ENCODE peak calls at places on chromosomes 7 and 10, in ten cellular contexts. K, C, W, N, S, I, X, T, V and Z are unnamed samples.

GRCh38 chr10:112295853-112296830 is 12.9 kb downstream of the TECTB start:
- DNase-seq in S (peak), W (no peak), V (no peak), C (no peak), X (no peak), I (no peak), N (peak), K (peak), T (no peak), Z (no peak)

GRCh38 chr10:111004016-111004415 is 72.8 kb upstream of the ADRA2A start:
- DNase-seq in S (no peak), T (no peak), X (no peak), W (no peak), I (no peak), C (no peak), V (no peak), K (no peak), N (no peak), Z (no peak)

GRCh38 chr7:55100962-55101327 is 82.1 kb downstream of the EGFR start:
- DNase-seq in N (peak), C (no peak), T (no peak), S (no peak), W (peak), X (peak), V (no peak), K (no peak), I (no peak), Z (no peak)

GRCh38 chr10:794382-794956 is 105.0 kb upstream of the DIP2C start:
- DNase-seq in N (no peak), K (no peak), T (no peak), V (no peak), I (no peak), W (peak), C (peak), X (no peak), S (peak), Z (peak)

GRCh38 chr7:10875081-10875480 is 98.6 kb upstream of the PHF14 start:
- DNase-seq in T (no peak), W (no peak), V (no peak), K (no peak), I (no peak), X (peak), C (no peak), N (peak), S (no peak), Z (no peak)

GRCh38 chr10:16867556-16867955 is 50.3 kb upstream of the RSU1 start:
- DNase-seq in W (no peak), K (no peak), I (peak), C (peak), X (no peak), N (no peak), T (no peak), V (no peak), S (peak), Z (peak)

GRCh38 chr10:2296179-2296578 is 558.9 kb upstream of the ADARB2 start:
- DNase-seq in W (no peak), K (no peak), C (no peak), T (no peak), I (no peak), X (no peak), V (no peak), S (no peak), N (no peak), Z (no peak)

GRCh38 chr7:113421696-113422330 is 303.5 kb upstream of the SMIM30 start:
- DNase-seq in W (peak), S (peak), C (peak), X (peak), I (peak), T (peak), N (peak), K (peak), V (peak), Z (peak)

GRCh38 chr7:40551685-40552576 is 417.1 kb downstream of the SUGCT start:
- DNase-seq in S (peak), K (no peak), I (peak), N (peak), W (no peak), T (no peak), C (peak), X (no peak), V (peak), Z (peak)

GRCh38 chr10:123517901-123518300 is 148.3 kb upstream of the GPR26 start:
- DNase-seq in V (no peak), C (no peak), K (no peak), I (no peak), T (no peak), W (no peak), N (no peak), X (no peak), S (no peak), Z (no peak)

GRCh38 chr10:113911839-113912238 is 57.4 kb downstream of the NHLRC2 start:
- DNase-seq in V (no peak), I (no peak), T (no peak), X (no peak), K (no peak), W (no peak), C (no peak), N (no peak), S (no peak), Z (no peak)

GRCh38 chr7:96996111-96996936 is 9.0 kb upstream of the DLX6 start:
- DNase-seq in W (no peak), T (no peak), S (no peak), X (no peak), N (no peak), V (no peak), K (no peak), C (no peak), I (no peak), Z (no peak)

GRCh38 chr7:79548616-79549206 is 95.2 kb upstream of the MAGI2 start:
- DNase-seq in N (no peak), I (no peak), V (no peak), X (no peak), T (no peak), S (peak), K (no peak), C (peak), W (no peak), Z (no peak)

GRCh38 chr7:102836206-102836938 is 76.4 kb upstream of the LRRC17 start:
- DNase-seq in I (peak), C (peak), N (no peak), S (peak), V (peak), X (no peak), W (no peak), K (no peak), T (peak), Z (peak)

GRCh38 chr7:107394301-107394700 is 75.6 kb upstream of the GPR22 start:
- DNase-seq in N (no peak), C (no peak), T (no peak), K (no peak), S (no peak), W (no peak), I (no peak), X (no peak), V (no peak), Z (peak)

GRCh38 chr10:126639084-126639483 is 31.4 kb downstream of the C10orf90 start:
- DNase-seq in K (no peak), N (no peak), I (no peak), V (no peak), C (no peak), T (no peak), S (no peak), X (no peak), W (no peak), Z (no peak)

GRCh38 chr7:31882187-31882586 is 188.0 kb downstream of the PDE1C start:
- DNase-seq in V (peak), K (peak), S (no peak), W (peak), I (no peak), X (no peak), T (no peak), C (no peak), N (peak), Z (peak)

GRCh38 chr10:30373596-30374327 is 24.7 kb upstream of the MTPAP start:
- DNase-seq in I (no peak), C (no peak), N (no peak), V (no peak), X (no peak), S (no peak), T (no peak), W (no peak), K (no peak), Z (no peak)

GRCh38 chr7:95584752-95585425 is 11.4 kb downstream of the PDK4 start:
- DNase-seq in T (no peak), N (no peak), C (no peak), K (no peak), W (no peak), V (no peak), I (no peak), X (no peak), S (no peak), Z (no peak)

GRCh38 chr7:67542916-67543315 is 546.3 kb downstream of the TYW1 start:
- DNase-seq in W (no peak), T (no peak), S (no peak), X (no peak), I (no peak), N (no peak), C (no peak), V (no peak), K (no peak), Z (no peak)
- H3K4me3 ChIP-seq in W (no peak), T (no peak), S (no peak), X (no peak), I (no peak), N (no peak), C (no peak), V (no peak), K (no peak), Z (no peak)

GRCh38 chr10:5288359-5288758 is 76.4 kb upstream of the UCN3 start:
- DNase-seq in W (no peak), V (no peak), T (no peak), N (no peak), I (no peak), K (no peak), X (no peak), C (no peak), S (no peak), Z (no peak)
- H3K4me3 ChIP-seq in W (no peak), V (no peak), T (no peak), N (no peak), I (no peak), K (no peak), X (no peak), C (no peak), S (no peak), Z (no peak)

GRCh38 chr7:154339169-154339568 is 287.0 kb downstream of the DPP6 start:
- DNase-seq in S (no peak), K (no peak), W (no peak), T (no peak), I (no peak), N (no peak), C (no peak), X (no peak), V (no peak), Z (no peak)

GRCh38 chr7:154338709-154339108 is 286.5 kb downstream of the DPP6 start:
- DNase-seq in W (no peak), K (no peak), T (no peak), N (no peak), S (no peak), C (no peak), I (no peak), V (no peak), X (no peak), Z (no peak)

GRCh38 chr7:154345093-154345492 is 292.9 kb downstream of the DPP6 start:
- DNase-seq in I (no peak), W (no peak), T (no peak), N (no peak), V (no peak), S (no peak), K (no peak), X (no peak), C (no peak), Z (no peak)

GRCh38 chr7:154343778-154344412 is 291.7 kb downstream of the DPP6 start:
- DNase-seq in T (no peak), I (no peak), W (no peak), N (no peak), S (no peak), C (no peak), X (no peak), K (no peak), V (no peak), Z (no peak)

GRCh38 chr7:154342971-154343633 is 290.9 kb downstream of the DPP6 start:
- DNase-seq in C (no peak), N (no peak), V (no peak), W (no peak), K (no peak), T (no peak), I (no peak), S (no peak), X (no peak), Z (no peak)
- H3K4me3 ChIP-seq in C (no peak), N (no peak), V (no peak), W (no peak), K (no peak), T (no peak), I (no peak), S (no peak), X (no peak), Z (no peak)

DNA sequence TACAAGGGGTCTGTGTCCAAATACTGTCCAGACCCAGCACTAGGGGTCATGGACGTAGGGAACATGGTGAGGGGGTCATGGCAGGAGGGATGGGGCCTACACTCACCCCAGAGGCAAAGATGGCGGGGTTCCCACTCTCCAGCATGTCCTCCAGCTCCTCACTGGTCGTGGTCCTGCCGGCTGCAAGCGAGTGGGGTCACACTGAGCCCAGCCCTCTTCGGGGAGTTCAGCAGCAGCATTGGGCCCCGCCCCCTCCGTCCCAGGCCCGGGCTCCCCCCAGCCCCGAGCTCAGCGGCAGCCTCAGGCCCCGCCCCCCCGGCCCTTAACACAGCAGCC is 15.9 kb downstream of the STX1A start:
- DNase-seq in T (no peak), C (no peak), V (peak), K (no peak), X (no peak), W (no peak), I (no peak), S (no peak), N (no peak), Z (no peak)
- H3K4me3 ChIP-seq in T (no peak), C (no peak), V (peak), K (no peak), X (no peak), W (no peak), I (peak), S (no peak), N (no peak), Z (no peak)

DNA sequence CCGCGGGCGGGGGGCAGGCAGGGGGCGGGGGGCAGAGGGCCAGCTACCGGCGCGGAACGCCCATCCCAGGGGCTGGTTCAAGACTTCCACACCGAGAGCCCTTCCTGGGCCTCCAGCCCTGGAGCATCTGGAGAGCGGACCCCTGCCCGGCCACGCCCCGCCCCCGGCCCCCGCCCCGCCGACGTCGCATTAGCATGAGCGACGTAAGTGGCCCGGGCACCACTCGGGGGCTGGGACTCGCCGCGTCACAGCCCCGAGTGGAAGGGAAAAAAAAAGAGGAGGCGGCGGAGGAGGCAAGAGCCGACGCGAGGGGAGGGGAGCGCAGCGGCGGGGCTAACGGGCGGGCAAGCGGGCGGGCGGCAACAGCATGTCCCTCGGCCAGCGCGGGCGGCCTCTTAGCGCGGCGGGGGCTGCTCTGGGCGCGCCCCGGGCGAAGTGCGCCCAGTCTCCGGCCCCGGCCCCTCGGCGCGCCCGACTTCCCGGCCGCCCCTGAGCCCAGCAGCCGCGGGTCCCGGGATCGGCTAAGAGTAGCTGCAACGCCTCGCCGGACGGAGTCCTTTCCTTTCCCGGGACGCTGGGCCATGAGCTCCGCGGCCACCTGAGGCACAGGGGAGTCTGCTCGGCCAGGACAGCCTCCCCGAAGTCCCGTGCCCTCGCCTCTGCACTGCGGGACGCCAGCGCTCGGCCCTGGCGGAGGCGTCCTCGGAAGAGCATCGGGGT is at the start of gene SLC18A3:
- DNase-seq in X (no peak), C (no peak), W (peak), V (no peak), K (peak), I (no peak), N (no peak), T (no peak), S (no peak), Z (no peak)
- H3K4me3 ChIP-seq in X (peak), C (no peak), W (peak), V (peak), K (peak), I (no peak), N (no peak), T (no peak), S (no peak), Z (no peak)

DNA sequence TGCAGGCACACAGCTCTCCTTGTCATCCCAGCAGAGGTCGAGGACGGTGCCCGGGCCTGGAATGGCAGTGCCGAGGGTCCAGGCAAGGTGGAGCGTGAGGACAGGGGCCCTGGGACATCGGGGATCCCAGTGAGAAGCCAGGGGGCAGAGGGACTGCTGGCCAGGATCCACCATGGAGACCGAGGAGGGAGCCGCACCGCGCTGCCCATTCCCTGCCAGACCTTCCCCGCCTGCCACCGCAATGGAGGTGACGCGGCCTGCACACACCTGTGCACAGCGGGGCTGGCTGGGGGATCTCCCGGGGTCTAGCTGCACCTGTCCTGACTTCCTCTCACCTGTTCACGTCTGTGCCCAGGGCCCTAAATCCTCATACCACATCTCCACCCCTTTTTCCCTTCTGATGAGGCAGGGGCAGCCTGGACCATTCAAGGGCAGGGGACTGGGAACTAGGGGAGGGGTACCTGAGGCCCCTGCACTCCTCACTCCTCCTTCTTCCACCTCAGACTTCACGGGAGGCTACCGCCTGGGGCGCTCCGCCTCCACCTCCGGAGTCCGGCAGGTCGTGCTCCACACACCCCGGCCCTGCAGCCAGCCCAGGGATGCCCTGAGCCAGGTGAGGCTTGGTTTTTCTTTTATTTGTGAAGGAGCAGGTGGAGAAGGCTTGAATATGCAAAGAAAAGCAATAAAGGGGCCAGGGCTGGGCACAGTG is 6.9 kb downstream of the NYAP1 start:
- DNase-seq in T (no peak), X (no peak), C (no peak), W (no peak), N (no peak), K (no peak), I (no peak), V (no peak), S (no peak), Z (no peak)
- H3K4me3 ChIP-seq in T (no peak), X (no peak), C (no peak), W (no peak), N (no peak), K (no peak), I (no peak), V (no peak), S (no peak), Z (no peak)

GRCh38 chr10:86506062-86506461 is 15.5 kb downstream of the WAPL start:
- DNase-seq in W (no peak), N (no peak), T (no peak), V (no peak), I (no peak), X (no peak), S (no peak), K (no peak), C (no peak), Z (no peak)
- H3K4me3 ChIP-seq in W (no peak), N (no peak), T (no peak), V (no peak), I (no peak), X (no peak), S (no peak), K (no peak), C (no peak), Z (no peak)

DNA sequence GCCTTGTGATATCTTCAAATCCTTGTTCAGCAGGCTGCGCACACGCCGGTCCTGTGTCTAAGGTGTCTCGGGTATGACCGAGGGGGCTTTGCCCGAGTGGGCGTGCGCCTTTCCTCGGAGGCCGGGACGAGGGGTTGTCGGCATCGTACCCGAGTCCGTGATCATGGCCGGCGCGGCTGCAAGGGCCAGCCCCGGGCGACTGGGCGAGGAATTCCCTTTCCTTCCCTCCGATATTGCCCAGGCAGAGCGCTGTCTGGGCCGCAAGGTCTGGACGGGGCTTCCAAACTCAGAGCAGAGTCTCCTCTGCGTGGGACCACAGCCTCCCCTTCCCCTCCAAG is 59.7 kb downstream of the ZNF467 start:
- DNase-seq in K (no peak), V (no peak), I (no peak), X (no peak), S (no peak), T (no peak), N (no peak), C (no peak), W (no peak), Z (no peak)
- H3K4me3 ChIP-seq in K (no peak), V (no peak), I (peak), X (peak), S (peak), T (no peak), N (no peak), C (peak), W (peak), Z (no peak)